ENCODE peak calls at places on chromosomes 16 and 17, in six cellular contexts. Q is stimulated activated CD4-positive, alpha-beta T cell treated with anti-CD3 and anti-CD28 coated beads, Interleukin-2, amount 100 ng/mL, for 4 hours; I is ELR; P is EL; F is GM12865; C is HCEC 1CT. A is an unnamed sample.

GRCh38 chr16:27475561-27475960 is 73.6 kb downstream of the IL21R start:
- DNase-seq in Q (no peak), I (peak; percentile 97), P (peak; percentile 93), F (no peak), C (peak; percentile 88), A (no peak)

GRCh38 chr17:68576811-68577551 is 24.2 kb downstream of the FAM20A start:
- DNase-seq in Q (no peak), I (peak; percentile 55), P (peak; percentile 75), F (no peak), C (peak; percentile 39), A (peak; percentile 55)

GRCh38 chr17:4534515-4534914 is 20.7 kb downstream of the MYBBP1A start:
- DNase-seq in Q (no peak), I (no peak), P (no peak), F (no peak), C (no peak), A (no peak)

GRCh38 chr17:81309140-81309858 is 14.2 kb upstream of the SLC38A10 start:
- DNase-seq in Q (no peak), I (peak; percentile 84), P (peak; percentile 78), F (peak; percentile 54), C (peak; percentile 61), A (peak; percentile 89)

GRCh38 chr16:974606-975312 is 4.0 kb upstream of the LMF1 start:
- DNase-seq in Q (no peak), I (no peak), P (no peak), F (no peak), C (no peak), A (peak; percentile 95)

GRCh38 chr16:85868495-85868894 is 30.5 kb upstream of the IRF8 start:
- DNase-seq in Q (no peak), I (no peak), P (no peak), F (peak; percentile 48), C (no peak), A (no peak)

GRCh38 chr16:55453909-55454308 is 25.1 kb upstream of the MMP2 start:
- DNase-seq in Q (no peak), I (no peak), P (no peak), F (no peak), C (no peak), A (peak; percentile 64)

GRCh38 chr17:28878158-28878910 is 19.2 kb downstream of the FLOT2 start:
- DNase-seq in Q (no peak), I (peak; percentile 68), P (peak; percentile 31), F (no peak), C (no peak), A (no peak)

GRCh38 chr16:1495281-1496262 is 2.4 kb downstream of the TELO2 start:
- DNase-seq in Q (no peak), I (no peak), P (no peak), F (no peak), C (no peak), A (no peak)

GRCh38 chr17:70130274-70130673 is 39.1 kb upstream of the KCNJ2 start:
- DNase-seq in Q (no peak), I (no peak), P (no peak), F (no peak), C (no peak), A (no peak)

GRCh38 chr17:61201211-61201610 is 198.4 kb upstream of the TBX2 start:
- DNase-seq in Q (no peak), I (peak; percentile 97), P (peak; percentile 97), F (no peak), C (peak; percentile 97), A (no peak)

GRCh38 chr16:51431517-51432241 is 280.6 kb upstream of the SALL1 start:
- DNase-seq in Q (no peak), I (peak; percentile 91), P (peak; percentile 93), F (no peak), C (peak; percentile 98), A (peak; percentile 61)

GRCh38 chr17:44522883-44523671 is 19.9 kb upstream of the GPATCH8 start:
- DNase-seq in Q (peak; percentile 24), I (peak; percentile 75), P (peak; percentile 73), F (peak; percentile 82), C (peak; percentile 61), A (peak; percentile 73)

GRCh38 chr16:3467920-3468319 is 24.4 kb downstream of the NAA60 start:
- DNase-seq in Q (no peak), I (peak; percentile 54), P (peak; percentile 48), F (no peak), C (no peak), A (no peak)

GRCh38 chr16:61937646-61938045 is 98.6 kb downstream of the CDH8 start:
- DNase-seq in Q (no peak), I (no peak), P (no peak), F (no peak), C (no peak), A (no peak)

GRCh38 chr17:5772720-5773119 is 188.4 kb upstream of the NLRP1 start:
- DNase-seq in Q (no peak), I (no peak), P (no peak), F (no peak), C (no peak), A (no peak)